ENCODE peak calls at places on chromosomes 2 and 18, in four cellular contexts. P, T, F and G are unnamed samples. For H3K4me1, the result is how much of the 10 kb centered on the place peaks cover.

GRCh38 chr2:24919100-24919976 is 699 bp downstream of the ADCY3 start:
- DNase-seq in F (no peak), P (peak), T (no peak), G (peak)

GRCh38 chr2:109318150-109318948 is 189.3 kb downstream of the SH3RF3 start:
- DNase-seq in F (no peak), P (peak), T (no peak), G (no peak)

GRCh38 chr2:231877533-231878456 is 48.4 kb downstream of the NPPC start:
- DNase-seq in F (no peak), T (no peak), P (peak), G (no peak)

GRCh38 chr2:50084086-50084843 is 930.0 kb upstream of the FSHR start:
- DNase-seq in T (no peak), P (no peak), F (no peak), G (no peak)

GRCh38 chr18:25299426-25299825 is 52.5 kb downstream of the ZNF521 start:
- DNase-seq in P (peak), F (no peak), T (no peak), G (no peak)

GRCh38 chr18:13604751-13605150 is 121.6 kb downstream of the FAM210A start:
- DNase-seq in F (no peak), T (no peak), P (no peak), G (no peak)

GRCh38 chr2:136638193-136638592 is 127.2 kb upstream of the THSD7B start:
- DNase-seq in F (no peak), T (no peak), P (no peak), G (peak)

GRCh38 chr18:79393626-79394401 is 1.9 kb upstream of the NFATC1 start:
- DNase-seq in P (peak), T (peak), F (peak), G (peak)

GRCh38 chr2:10432315-10433181 is 15.6 kb downstream of the ODC1 start:
- DNase-seq in P (no peak), F (peak), T (peak), G (peak)

GRCh38 chr2:168136392-168136977 is 110.9 kb downstream of the STK39 start:
- DNase-seq in P (peak), F (no peak), T (no peak), G (peak)

GRCh38 chr2:84768840-84769239 is 112.0 kb downstream of the TRABD2A start:
- DNase-seq in F (no peak), T (no peak), P (no peak), G (no peak)

GRCh38 chr2:137655812-137656211 is 308.5 kb upstream of the HNMT start:
- DNase-seq in P (no peak), F (no peak), T (no peak), G (no peak)

GRCh38 chr18:63844254-63844653 is 43.3 kb upstream of the SERPINB2 start:
- DNase-seq in F (no peak), P (peak), T (no peak), G (peak)

GRCh38 chr2:36379710-36380448 is 24.3 kb downstream of the CRIM1 start:
- DNase-seq in T (no peak), F (no peak), P (peak), G (no peak)

GRCh38 chr18:74819433-74820059 is 221.9 kb downstream of the ZNF407 start:
- DNase-seq in F (peak), T (peak), P (no peak), G (peak)

GRCh38 chr2:192025607-192026006 is 169.1 kb downstream of the TMEFF2 start:
- DNase-seq in P (no peak), T (no peak), F (no peak), G (no peak)

GRCh38 chr2:44560352-44560751 is 198.6 kb downstream of the CAMKMT start:
- DNase-seq in P (no peak), T (no peak), F (no peak), G (no peak)

GRCh38 chr2:206217743-206218520 is 56.5 kb upstream of the ZDBF2 start:
- DNase-seq in P (no peak), T (no peak), F (no peak), G (no peak)

GRCh38 chr18:12838178-12838634 is 45.8 kb downstream of the PTPN2 start:
- DNase-seq in T (no peak), F (no peak), P (peak), G (peak)

GRCh38 chr2:30655660-30656059 is 151.6 kb downstream of the CAPN13 start:
- DNase-seq in F (peak), T (no peak), P (peak), G (peak)

GRCh38 chr2:96117701-96118588 is 1.6 kb upstream of the ADRA2B start:
- DNase-seq in T (no peak), P (no peak), F (no peak), G (no peak)

GRCh38 chr2:49028101-49028500 is 126.2 kb downstream of the FSHR start:
- DNase-seq in F (no peak), P (no peak), T (no peak), G (no peak)

GRCh38 chr2:58535182-58535581 is 294.1 kb upstream of the FANCL start:
- DNase-seq in F (no peak), T (peak), P (no peak), G (peak)

GRCh38 chr2:86297382-86298147 is 39.9 kb downstream of the REEP1 start:
- DNase-seq in T (peak), P (no peak), F (no peak), G (peak)

GRCh38 chr2:151984424-151984823 is 114.4 kb downstream of the CACNB4 start:
- DNase-seq in P (no peak), T (no peak), F (no peak), G (no peak)

GRCh38 chr2:10654069-10654468 is 35.7 kb downstream of the NOL10 start:
- DNase-seq in T (no peak), P (peak), F (no peak), G (no peak)

GRCh38 chr18:59846814-59847490 is 52.8 kb upstream of the PMAIP1 start:
- DNase-seq in P (peak), F (no peak), T (peak), G (peak)

GRCh38 chr18:43662657-43663056 is 385.4 kb upstream of the SYT4 start:
- DNase-seq in P (peak), T (no peak), F (no peak), G (no peak)

GRCh38 chr2:79368116-79368630 is 144.7 kb upstream of the CTNNA2 start:
- DNase-seq in P (no peak), T (no peak), F (no peak), G (no peak)

GRCh38 chr18:55265916-55266488 is 306.7 kb upstream of the CCDC68 start:
- DNase-seq in P (peak), F (no peak), T (no peak), G (peak)

GRCh38 chr18:33123852-33124251 is 316.7 kb downstream of the CCDC178 start:
- DNase-seq in T (no peak), F (no peak), P (no peak), G (no peak)

GRCh38 chr2:185689906-185690539 is 48.6 kb upstream of the FSIP2 start:
- DNase-seq in F (no peak), P (no peak), T (no peak), G (no peak)

GRCh38 chr18:48781041-48781989 is 169.4 kb downstream of the SMAD7 start:
- DNase-seq in T (no peak), P (peak), F (no peak), G (peak)

GRCh38 chr2:224379986-224380385 is 21.9 kb downstream of the FAM124B start:
- DNase-seq in T (no peak), P (no peak), F (no peak), G (no peak)

GRCh38 chr2:179447839-179448447 is 183.3 kb upstream of the SESTD1 start:
- DNase-seq in F (no peak), P (peak), T (no peak), G (no peak)

GRCh38 chr2:65164379-65165023 is 34.6 kb upstream of the RAB1A start:
- DNase-seq in T (no peak), F (no peak), P (peak), G (no peak)
- H3K4me1 ChIP-seq in T (under half), F (under half), P (under half), G (under half)

DNA sequence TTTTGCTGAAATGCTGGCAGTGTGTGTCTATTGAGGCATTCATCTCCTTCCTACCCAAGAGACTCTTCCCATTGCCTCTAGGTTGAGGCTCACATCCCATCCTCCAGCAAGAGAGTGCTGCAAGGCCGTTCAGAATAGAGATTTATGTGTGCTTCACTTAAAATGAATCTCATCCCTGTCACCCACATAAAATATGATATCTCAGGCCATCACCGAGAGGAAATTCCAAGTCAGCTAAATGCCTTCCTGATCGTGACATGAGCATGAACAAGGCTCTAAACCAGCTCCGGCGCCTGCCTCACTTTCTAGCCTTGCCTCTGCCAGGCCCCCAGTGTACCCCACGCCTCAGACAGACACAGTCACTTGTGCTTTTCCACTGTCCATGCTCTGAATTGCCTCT is 64.3 kb upstream of the CYRIA start:
- DNase-seq in F (no peak), P (no peak), T (no peak), G (no peak)
- H4K5ac ChIP-seq in F (no peak), P (no peak), T (no peak), G (no peak)

DNA sequence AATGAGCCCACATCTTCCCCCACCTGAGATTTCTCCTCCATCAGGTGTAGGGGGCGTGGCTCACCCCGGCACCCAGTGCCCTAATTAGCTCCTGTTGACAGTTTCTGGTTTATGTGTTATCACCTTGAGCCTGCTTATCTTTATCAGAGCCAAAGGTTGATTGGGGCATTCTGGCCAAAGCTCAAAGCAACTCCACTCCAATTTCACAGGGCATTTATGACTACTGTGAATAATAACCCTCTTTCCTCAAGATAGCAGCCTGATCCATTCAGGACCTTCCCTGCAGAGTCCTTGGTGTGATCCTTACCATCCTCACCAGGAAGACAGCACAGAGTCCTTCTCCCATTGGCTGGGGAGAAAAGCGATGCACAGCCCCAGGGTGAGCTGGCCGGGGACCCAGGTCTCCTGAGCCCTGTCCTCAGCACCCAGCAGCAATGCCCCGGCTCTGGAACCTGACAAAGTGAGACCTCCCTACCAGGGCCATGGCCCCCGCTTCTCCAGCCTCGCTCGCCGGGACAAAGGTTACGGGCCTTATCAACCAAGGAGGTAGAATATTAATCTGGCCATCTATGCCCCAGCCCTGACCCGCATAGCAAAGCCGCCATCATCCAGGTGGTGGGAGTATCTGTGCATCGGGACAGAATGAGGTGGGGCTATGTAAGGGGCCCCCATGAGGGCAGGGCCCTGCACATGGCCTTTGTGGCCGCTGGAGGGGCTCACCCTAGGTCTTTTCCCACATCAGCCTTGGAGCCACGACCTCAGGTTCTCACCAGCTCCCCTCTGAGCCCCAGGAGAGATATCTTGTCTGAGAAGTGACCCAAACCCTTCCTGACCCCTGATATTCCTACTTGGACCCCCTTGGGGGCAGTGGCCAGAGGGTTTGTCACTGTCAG is 64.5 kb downstream of the ZFP36L2 start:
- DNase-seq in P (no peak), T (no peak), F (no peak), G (no peak)
- H3K4me1 ChIP-seq in P (under half), T (under half), F (under half), G (under half)

DNA sequence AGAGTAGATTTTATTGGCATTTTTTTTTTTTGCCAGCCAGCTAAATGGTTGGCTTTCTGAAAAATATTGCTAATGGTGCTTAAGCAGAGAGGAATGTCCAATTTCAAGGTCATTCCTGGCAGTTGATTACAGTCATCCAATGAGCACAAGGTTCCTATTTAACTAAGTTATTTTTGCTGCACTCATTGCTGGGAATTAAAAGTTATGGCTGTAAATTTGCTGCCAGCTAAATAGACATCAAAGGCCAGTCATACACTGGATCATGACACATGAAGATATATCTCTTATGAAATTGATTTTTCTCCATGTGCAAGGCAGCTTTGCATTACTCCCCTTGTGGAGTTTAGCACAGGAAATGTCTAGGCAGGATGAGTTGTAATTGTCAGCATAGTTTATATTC is 1898.4 kb upstream of the CELF4 start:
- DNase-seq in T (no peak), F (no peak), P (no peak), G (no peak)
- H4K5ac ChIP-seq in T (no peak), F (no peak), P (no peak), G (no peak)

DNA sequence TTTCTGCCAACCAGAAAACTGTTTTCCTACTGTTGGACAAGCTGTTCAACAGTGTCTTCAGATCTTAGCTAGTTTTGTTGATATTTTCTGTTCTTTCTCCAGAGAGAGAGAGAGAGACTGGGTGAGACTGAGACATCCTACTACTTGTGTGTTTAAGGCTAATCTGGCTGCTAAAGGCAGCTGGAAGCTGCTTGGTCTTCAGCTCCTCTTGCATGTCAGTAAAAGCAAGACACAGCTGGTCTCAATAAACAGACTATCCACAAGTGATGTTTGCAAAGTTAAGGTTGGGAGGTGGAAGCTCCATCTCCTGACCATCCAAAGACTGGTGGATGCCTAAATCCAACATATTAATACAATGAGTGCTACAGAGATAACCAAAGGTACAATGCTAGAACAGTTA is 17.8 kb downstream of the ERFE start:
- DNase-seq in P (peak), T (no peak), F (no peak), G (no peak)
- H3K4me1 ChIP-seq in P (under half), T (under half), F (under half), G (under half)

GRCh38 chr2:240291940-240292574 is 143.4 kb upstream of the GPC1 start:
- DNase-seq in P (no peak), F (no peak), T (no peak), G (no peak)
- H4K5ac ChIP-seq in P (no peak), F (no peak), T (no peak), G (no peak)

GRCh38 chr18:37779220-37779619 is 213.6 kb upstream of the CELF4 start:
- DNase-seq in F (no peak), T (no peak), P (no peak), G (no peak)
- H3K4me1 ChIP-seq in F (under half), T (under half), P (under half), G (under half)

DNA sequence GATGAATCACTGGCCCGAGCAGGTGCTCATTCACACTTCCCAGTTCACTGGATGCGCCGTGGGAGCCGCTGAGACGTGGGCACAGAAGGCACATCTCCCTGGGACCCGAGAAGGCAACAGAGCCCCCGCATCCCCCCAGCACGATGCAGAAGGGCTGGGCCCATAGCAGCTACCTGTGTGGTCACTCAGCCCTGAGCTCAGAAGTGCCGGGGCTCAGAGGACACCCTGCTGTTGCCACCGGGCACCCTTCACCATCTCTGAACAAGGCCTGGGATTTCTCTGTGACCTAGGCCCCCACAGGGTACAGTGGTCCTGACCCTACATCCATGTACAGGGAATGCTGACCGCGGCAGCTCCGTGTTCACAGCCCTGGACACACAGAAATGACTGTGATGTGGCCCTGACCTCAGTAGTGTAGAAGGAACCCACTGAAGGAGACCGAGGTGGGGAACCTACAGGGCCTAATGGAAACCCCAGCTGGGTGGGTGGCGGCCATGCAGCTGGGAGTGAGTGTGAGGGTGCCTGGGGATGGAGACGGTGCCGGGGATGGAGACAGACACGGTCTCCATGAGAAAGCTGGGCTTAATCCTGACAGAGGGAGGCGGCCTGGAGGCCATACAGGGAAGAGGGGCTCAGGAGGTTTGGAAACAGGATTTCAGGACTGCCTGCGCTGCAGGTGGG is 111.9 kb upstream of the OTOS start:
- DNase-seq in T (no peak), P (no peak), F (no peak), G (no peak)
- H4K5ac ChIP-seq in T (no peak), P (no peak), F (no peak), G (no peak)

GRCh38 chr18:1542230-1542774 is 637.6 kb downstream of the ADCYAP1 start:
- DNase-seq in F (no peak), P (no peak), T (no peak), G (no peak)

GRCh38 chr18:1544016-1544415 is 639.3 kb downstream of the ADCYAP1 start:
- DNase-seq in T (no peak), P (no peak), F (no peak), G (no peak)

GRCh38 chr18:1539276-1539675 is 634.6 kb downstream of the ADCYAP1 start:
- DNase-seq in F (no peak), T (no peak), P (no peak), G (no peak)

DNA sequence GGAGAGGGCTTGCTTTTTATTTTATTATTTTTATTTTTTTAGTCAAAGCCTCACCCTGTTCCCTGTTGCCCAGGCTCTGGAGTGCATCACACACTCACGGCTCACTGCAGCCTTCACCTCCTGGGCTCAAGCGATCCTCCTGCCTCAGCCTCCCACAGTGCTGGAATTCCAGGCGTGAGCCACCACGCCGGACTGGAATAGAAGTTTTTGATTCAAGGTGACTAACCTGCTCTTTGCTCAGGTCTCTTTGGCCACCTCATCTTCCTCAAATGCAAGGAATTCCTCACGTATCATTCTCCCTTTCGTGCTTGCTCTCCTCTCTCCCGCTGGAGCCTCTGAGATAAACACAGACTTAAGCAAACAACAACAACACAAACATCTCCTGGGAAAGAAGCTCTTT is 636.8 kb downstream of the ADCYAP1 start:
- DNase-seq in P (no peak), F (no peak), T (no peak), G (peak)
- H3K4me1 ChIP-seq in P (under half), F (under half), T (under half), G (under half)

GRCh38 chr2:147177449-147177848 is 667.4 kb upstream of the ACVR2A start:
- DNase-seq in P (no peak), T (no peak), F (no peak), G (no peak)

GRCh38 chr2:147173798-147174197 is 671.0 kb upstream of the ACVR2A start:
- DNase-seq in F (no peak), T (no peak), P (no peak), G (no peak)

GRCh38 chr2:147173186-147173575 is 671.6 kb upstream of the ACVR2A start:
- DNase-seq in P (no peak), F (no peak), T (no peak), G (no peak)

GRCh38 chr2:147172493-147173185 is 672.2 kb upstream of the ACVR2A start:
- DNase-seq in P (no peak), T (no peak), F (no peak), G (no peak)

DNA sequence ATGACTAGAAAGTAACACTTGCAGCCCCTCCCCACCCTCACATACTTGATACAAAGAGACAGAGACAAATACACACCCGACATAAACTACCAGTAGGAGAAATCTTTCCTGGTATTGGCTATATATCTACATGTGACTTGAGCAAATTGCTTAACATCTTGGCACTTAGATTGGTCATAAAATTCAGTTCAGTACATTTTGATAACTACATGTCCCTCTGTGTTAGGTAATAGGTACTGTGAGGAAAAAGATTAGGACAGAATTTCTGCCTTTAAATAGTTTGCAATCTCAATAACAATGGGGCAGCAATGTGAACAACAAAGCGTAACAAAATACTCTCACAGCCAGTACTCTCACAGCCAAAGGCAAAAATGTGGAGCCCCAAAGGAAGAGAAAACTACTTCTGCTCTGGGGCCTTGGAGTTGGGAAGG is 670.0 kb upstream of the ACVR2A start:
- DNase-seq in P (no peak), F (no peak), T (peak), G (peak)
- H4K5ac ChIP-seq in P (no peak), F (peak), T (no peak), G (no peak)